ENCODE peak calls at places on chromosome 18, in seven cellular contexts. K is GM10248; N is activated naive CD4-positive, alpha-beta T cell; B is stimulated activated CD8-positive, alpha-beta memory T cell treated with anti-CD3 and anti-CD28 coated beads, Interleukin-7, amount 100 ng/mL, for 24 hours; V is activated CD4-positive, alpha-beta T cell treated with anti-CD3 and anti-CD28 coated beads, Interleukin-2, amount 50 U/mL, for 48 hours; J is NCI-H526 treated with DMSO at 0.1 percent for 48 hours; A is effector memory CD8-positive, alpha-beta T cell. D is an unnamed sample.

GRCh38 chr18:32771871-32772499 is 838 bp downstream of the KLHL14 start:
- DNase-seq in K (peak), N (no peak), B (no peak), V (no peak), J (peak), A (no peak), D (peak)

GRCh38 chr18:46433121-46433826 is 223.7 kb downstream of the LOXHD1 start:
- DNase-seq in K (no peak), N (no peak), B (no peak), V (no peak), J (no peak), A (no peak), D (peak)

GRCh38 chr18:525066-525797 is 24.7 kb upstream of the COLEC12 start:
- DNase-seq in K (no peak), N (no peak), B (no peak), V (no peak), J (no peak), A (no peak), D (no peak)

GRCh38 chr18:13932285-13933025 is 17.1 kb upstream of the MC2R start:
- DNase-seq in K (no peak), N (no peak), B (no peak), V (no peak), J (no peak), A (no peak), D (no peak)

GRCh38 chr18:11654736-11655604 is 34.1 kb upstream of the GNAL start:
- DNase-seq in K (peak), N (no peak), B (peak), V (peak), J (no peak), A (no peak), D (peak)

GRCh38 chr18:78612801-78613200 is 366.8 kb upstream of the SALL3 start:
- DNase-seq in K (no peak), N (no peak), B (no peak), V (no peak), J (no peak), A (no peak), D (no peak)

GRCh38 chr18:57743008-57743407 is 60.1 kb downstream of the ATP8B1 start:
- DNase-seq in K (no peak), N (no peak), B (no peak), V (no peak), J (no peak), A (no peak), D (no peak)

GRCh38 chr18:6752200-6752873 is 22.8 kb downstream of the ARHGAP28 start:
- DNase-seq in K (no peak), N (no peak), B (no peak), V (no peak), J (no peak), A (no peak), D (peak)

GRCh38 chr18:40897884-40898283 is 1057.2 kb upstream of the PIK3C3 start:
- DNase-seq in K (no peak), N (no peak), B (no peak), V (no peak), J (no peak), A (no peak), D (no peak)

GRCh38 chr18:67705748-67706147 is 189.2 kb upstream of the DSEL start:
- DNase-seq in K (no peak), N (no peak), B (no peak), V (no peak), J (no peak), A (no peak), D (no peak)

GRCh38 chr18:63155169-63155852 is 164.3 kb downstream of the BCL2 start:
- DNase-seq in K (peak), N (peak), B (peak), V (peak), J (peak), A (peak), D (peak)